ENCODE peak calls at places on chromosomes 7 and 10, in eight cellular contexts. One of them, this sample, is unnamed. For H3K4me1, the result is how much of the 10 kb centered on the place peaks cover.

GRCh38 chr7:94297397-94297838 is 97.3 kb upstream of the COL1A2 start:
- DNase-seq in upper lobe of right lung: no peak
- DNase-seq in transverse colon: peak
- DNase-seq in upper lobe of left lung: no peak
- DNase-seq in OCI-LY7: no peak
- DNase-seq in ovary: peak
- DNase-seq in heart left ventricle: peak
- DNase-seq in GM23338: no peak
- DNase-seq in this sample: peak

GRCh38 chr10:30026578-30026977 is 32.8 kb downstream of the JCAD start:
- DNase-seq in transverse colon: no peak
- DNase-seq in heart left ventricle: no peak
- DNase-seq in GM23338: no peak
- DNase-seq in upper lobe of left lung: peak
- DNase-seq in upper lobe of right lung: no peak
- DNase-seq in OCI-LY7: no peak
- DNase-seq in ovary: no peak
- DNase-seq in this sample: no peak

GRCh38 chr10:17562572-17562971 is 54.6 kb downstream of the HACD1 start:
- DNase-seq in OCI-LY7: no peak
- DNase-seq in upper lobe of left lung: no peak
- DNase-seq in ovary: no peak
- DNase-seq in heart left ventricle: no peak
- DNase-seq in GM23338: peak
- DNase-seq in transverse colon: no peak
- DNase-seq in upper lobe of right lung: no peak
- DNase-seq in this sample: no peak

GRCh38 chr10:11245510-11245909 is 227.8 kb downstream of the CELF2 start:
- DNase-seq in OCI-LY7: no peak
- DNase-seq in heart left ventricle: no peak
- DNase-seq in transverse colon: no peak
- DNase-seq in upper lobe of left lung: no peak
- DNase-seq in GM23338: no peak
- DNase-seq in ovary: no peak
- DNase-seq in upper lobe of right lung: no peak
- DNase-seq in this sample: no peak

GRCh38 chr10:75431180-75432111 is at the start of gene LRMDA:
- DNase-seq in OCI-LY7: no peak
- DNase-seq in ovary: peak
- DNase-seq in transverse colon: peak
- DNase-seq in upper lobe of left lung: peak
- DNase-seq in upper lobe of right lung: peak
- DNase-seq in GM23338: peak
- DNase-seq in heart left ventricle: peak
- DNase-seq in this sample: no peak

GRCh38 chr10:101047961-101048892 is 13.6 kb upstream of the KAZALD1 start:
- DNase-seq in upper lobe of right lung: no peak
- DNase-seq in ovary: no peak
- DNase-seq in heart left ventricle: peak
- DNase-seq in OCI-LY7: no peak
- DNase-seq in upper lobe of left lung: peak
- DNase-seq in GM23338: peak
- DNase-seq in transverse colon: peak
- DNase-seq in this sample: no peak

GRCh38 chr7:39908973-39909372 is 41.1 kb upstream of the CDK13 start:
- DNase-seq in GM23338: no peak
- DNase-seq in ovary: no peak
- DNase-seq in transverse colon: no peak
- DNase-seq in upper lobe of left lung: no peak
- DNase-seq in upper lobe of right lung: no peak
- DNase-seq in OCI-LY7: no peak
- DNase-seq in heart left ventricle: no peak
- DNase-seq in this sample: no peak

GRCh38 chr10:70964281-70964680 is 75.9 kb upstream of the PCBD1 start:
- DNase-seq in GM23338: no peak
- DNase-seq in heart left ventricle: no peak
- DNase-seq in ovary: no peak
- DNase-seq in OCI-LY7: no peak
- DNase-seq in upper lobe of left lung: no peak
- DNase-seq in upper lobe of right lung: no peak
- DNase-seq in transverse colon: no peak
- DNase-seq in this sample: no peak

GRCh38 chr10:123891147-123892011 is at the start of gene CPXM2:
- DNase-seq in upper lobe of right lung: no peak
- DNase-seq in heart left ventricle: peak
- DNase-seq in transverse colon: no peak
- DNase-seq in ovary: peak
- DNase-seq in OCI-LY7: no peak
- DNase-seq in GM23338: peak
- DNase-seq in upper lobe of left lung: peak
- DNase-seq in this sample: peak

GRCh38 chr10:125979976-125980375 is 83.6 kb downstream of the FANK1 start:
- DNase-seq in transverse colon: no peak
- DNase-seq in GM23338: no peak
- DNase-seq in OCI-LY7: no peak
- DNase-seq in heart left ventricle: no peak
- DNase-seq in ovary: no peak
- DNase-seq in upper lobe of left lung: no peak
- DNase-seq in upper lobe of right lung: no peak
- DNase-seq in this sample: no peak

GRCh38 chr10:121374121-121374520 is 224.1 kb downstream of the FGFR2 start:
- DNase-seq in heart left ventricle: no peak
- DNase-seq in transverse colon: no peak
- DNase-seq in ovary: no peak
- DNase-seq in GM23338: no peak
- DNase-seq in upper lobe of left lung: no peak
- DNase-seq in OCI-LY7: no peak
- DNase-seq in upper lobe of right lung: no peak
- DNase-seq in this sample: no peak

GRCh38 chr10:30455816-30456215 is 21.8 kb downstream of the MAP3K8 start:
- DNase-seq in upper lobe of left lung: no peak
- DNase-seq in GM23338: no peak
- DNase-seq in heart left ventricle: no peak
- DNase-seq in upper lobe of right lung: no peak
- DNase-seq in OCI-LY7: peak
- DNase-seq in ovary: peak
- DNase-seq in transverse colon: peak
- DNase-seq in this sample: no peak

GRCh38 chr10:84336406-84336805 is 8.0 kb downstream of the CCSER2 start:
- DNase-seq in OCI-LY7: no peak
- DNase-seq in ovary: no peak
- DNase-seq in heart left ventricle: no peak
- DNase-seq in GM23338: peak
- DNase-seq in upper lobe of right lung: no peak
- DNase-seq in transverse colon: no peak
- DNase-seq in upper lobe of left lung: no peak
- DNase-seq in this sample: no peak

GRCh38 chr10:69202332-69202731 is 17.8 kb upstream of the HKDC1 start:
- DNase-seq in upper lobe of left lung: no peak
- DNase-seq in ovary: no peak
- DNase-seq in heart left ventricle: no peak
- DNase-seq in OCI-LY7: no peak
- DNase-seq in GM23338: no peak
- DNase-seq in transverse colon: no peak
- DNase-seq in upper lobe of right lung: no peak
- DNase-seq in this sample: no peak

GRCh38 chr7:157961731-157962457 is 625.1 kb downstream of the DNAJB6 start:
- DNase-seq in transverse colon: no peak
- DNase-seq in heart left ventricle: no peak
- DNase-seq in OCI-LY7: no peak
- DNase-seq in ovary: no peak
- DNase-seq in upper lobe of right lung: peak
- DNase-seq in GM23338: no peak
- DNase-seq in upper lobe of left lung: peak
- DNase-seq in this sample: no peak

GRCh38 chr10:12628964-12629766 is 279.8 kb downstream of the CAMK1D start:
- DNase-seq in transverse colon: peak
- DNase-seq in heart left ventricle: no peak
- DNase-seq in upper lobe of right lung: no peak
- DNase-seq in ovary: no peak
- DNase-seq in GM23338: no peak
- DNase-seq in OCI-LY7: no peak
- DNase-seq in upper lobe of left lung: no peak
- DNase-seq in this sample: no peak
- TF ChIP-seq CTCF in transverse colon: no peak
- TF ChIP-seq CTCF in heart left ventricle: no peak
- TF ChIP-seq CTCF in upper lobe of right lung: no peak
- TF ChIP-seq CTCF in ovary: no peak
- TF ChIP-seq CTCF in GM23338: no peak
- TF ChIP-seq CTCF in OCI-LY7: no peak
- TF ChIP-seq CTCF in upper lobe of left lung: no peak
- TF ChIP-seq CTCF in this sample: no peak

DNA sequence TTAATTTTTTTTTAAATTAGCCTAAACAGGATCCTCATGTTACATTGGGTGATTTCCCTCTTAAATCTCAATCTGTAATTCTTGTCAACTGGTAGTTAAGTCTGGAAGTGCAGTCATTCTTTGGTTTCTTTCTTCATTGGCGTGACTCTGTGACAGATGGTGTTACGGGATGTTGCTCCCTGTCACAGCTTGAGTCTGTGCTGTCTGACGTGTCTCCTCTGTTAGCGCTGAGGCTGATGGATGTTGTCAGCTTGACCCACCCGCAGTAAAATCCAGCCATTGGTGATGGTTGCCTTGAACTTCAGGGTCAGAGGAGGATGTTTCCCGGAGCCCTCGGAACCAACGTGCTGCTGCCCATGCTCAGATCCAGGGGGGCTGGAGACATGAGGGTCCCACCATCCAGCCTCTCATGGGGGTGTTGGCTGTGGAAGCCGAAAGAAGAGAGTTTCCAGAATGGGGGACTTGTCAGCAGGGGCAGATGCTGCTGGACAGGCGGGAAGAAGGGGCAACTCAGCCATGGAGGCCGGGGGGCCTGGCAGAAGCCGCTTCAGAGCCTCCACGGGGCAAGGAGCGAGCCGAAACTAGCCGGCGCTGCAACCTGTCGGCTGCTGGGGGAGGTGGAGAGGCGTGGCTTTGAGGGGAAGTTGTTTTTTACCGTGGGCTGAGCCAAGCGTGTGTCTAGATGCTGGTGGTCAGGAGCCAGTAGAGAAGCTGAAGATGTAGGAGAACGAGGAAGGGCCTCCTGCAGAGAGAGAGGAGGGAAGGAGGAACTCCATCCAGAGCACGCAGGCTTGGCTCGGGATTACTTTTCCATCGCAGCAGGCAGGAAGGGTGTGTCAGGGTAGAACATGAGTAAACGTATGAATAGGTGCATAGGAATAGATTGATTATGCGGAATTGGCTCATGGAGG is 3.5 kb downstream of the SUN1 start:
- DNase-seq in ovary: no peak
- DNase-seq in GM23338: no peak
- DNase-seq in OCI-LY7: no peak
- DNase-seq in upper lobe of left lung: peak
- DNase-seq in heart left ventricle: no peak
- DNase-seq in transverse colon: peak
- DNase-seq in upper lobe of right lung: no peak
- DNase-seq in this sample: no peak
- H3K4me1 ChIP-seq in ovary: under half
- H3K4me1 ChIP-seq in GM23338: under half
- H3K4me1 ChIP-seq in OCI-LY7: under half
- H3K4me1 ChIP-seq in upper lobe of left lung: under half
- H3K4me1 ChIP-seq in heart left ventricle: half or more
- H3K4me1 ChIP-seq in transverse colon: under half
- H3K4me1 ChIP-seq in upper lobe of right lung: under half
- H3K4me1 ChIP-seq in this sample: half or more

GRCh38 chr7:105835441-105835840 is 41.0 kb downstream of the ATXN7L1 start:
- DNase-seq in transverse colon: no peak
- DNase-seq in heart left ventricle: no peak
- DNase-seq in ovary: no peak
- DNase-seq in OCI-LY7: no peak
- DNase-seq in upper lobe of right lung: no peak
- DNase-seq in upper lobe of left lung: no peak
- DNase-seq in GM23338: no peak
- DNase-seq in this sample: no peak

GRCh38 chr7:105839271-105839670 is 37.1 kb downstream of the ATXN7L1 start:
- DNase-seq in ovary: no peak
- DNase-seq in heart left ventricle: no peak
- DNase-seq in transverse colon: no peak
- DNase-seq in upper lobe of left lung: no peak
- DNase-seq in GM23338: no peak
- DNase-seq in upper lobe of right lung: no peak
- DNase-seq in OCI-LY7: no peak
- DNase-seq in this sample: no peak

GRCh38 chr7:105837765-105838241 is 38.6 kb downstream of the ATXN7L1 start:
- DNase-seq in upper lobe of left lung: peak
- DNase-seq in transverse colon: peak
- DNase-seq in heart left ventricle: no peak
- DNase-seq in OCI-LY7: no peak
- DNase-seq in GM23338: peak
- DNase-seq in ovary: no peak
- DNase-seq in upper lobe of right lung: peak
- DNase-seq in this sample: no peak

GRCh38 chr7:105840981-105841749 is 35.2 kb downstream of the ATXN7L1 start:
- DNase-seq in heart left ventricle: no peak
- DNase-seq in upper lobe of left lung: no peak
- DNase-seq in ovary: no peak
- DNase-seq in transverse colon: no peak
- DNase-seq in GM23338: no peak
- DNase-seq in OCI-LY7: no peak
- DNase-seq in upper lobe of right lung: no peak
- DNase-seq in this sample: no peak

DNA sequence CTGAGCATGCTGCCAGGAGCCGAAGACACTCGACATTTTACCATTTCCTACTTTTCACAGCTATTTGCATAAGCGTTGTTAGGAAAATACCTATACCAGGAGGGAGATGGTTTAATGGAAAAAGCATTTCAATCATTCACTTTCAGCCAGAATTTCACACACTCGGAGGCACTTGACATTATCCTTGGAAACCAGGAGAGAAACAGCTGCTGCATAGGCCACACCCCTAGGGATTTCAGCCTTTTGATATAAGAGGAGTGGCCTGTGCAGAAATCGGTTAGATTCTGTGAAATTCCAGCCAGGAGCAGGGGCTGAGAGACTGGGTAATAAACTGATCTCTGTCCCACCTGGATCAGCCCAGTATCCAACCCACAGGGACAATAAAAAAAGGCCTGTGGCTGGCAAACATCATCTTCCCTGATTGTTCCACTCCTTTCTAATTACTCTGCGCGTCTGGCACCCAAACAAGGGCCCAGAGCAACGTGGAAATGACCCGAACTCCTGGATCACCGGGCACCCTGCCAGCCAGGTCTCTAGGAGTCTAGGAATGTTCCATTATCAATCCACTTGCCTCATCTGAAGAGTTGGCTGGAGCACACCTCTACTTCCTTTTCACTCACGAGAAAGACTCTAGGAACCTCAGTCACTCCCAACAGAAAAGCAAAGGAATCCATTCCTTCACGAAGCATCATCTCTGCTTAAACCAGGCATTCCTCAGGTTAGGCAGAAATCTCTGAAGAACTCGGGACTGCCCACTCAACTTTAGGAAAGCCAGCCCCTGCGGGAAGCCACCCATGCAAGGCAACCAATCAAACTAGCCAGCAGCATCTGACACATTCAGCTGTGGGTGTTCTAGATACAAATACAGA is 37.9 kb downstream of the ATXN7L1 start:
- DNase-seq in transverse colon: peak
- DNase-seq in upper lobe of left lung: no peak
- DNase-seq in GM23338: peak
- DNase-seq in upper lobe of right lung: peak
- DNase-seq in heart left ventricle: no peak
- DNase-seq in OCI-LY7: no peak
- DNase-seq in ovary: peak
- DNase-seq in this sample: no peak
- H3K4me3 ChIP-seq in transverse colon: no peak
- H3K4me3 ChIP-seq in upper lobe of left lung: no peak
- H3K4me3 ChIP-seq in GM23338: peak
- H3K4me3 ChIP-seq in upper lobe of right lung: no peak
- H3K4me3 ChIP-seq in heart left ventricle: no peak
- H3K4me3 ChIP-seq in OCI-LY7: no peak
- H3K4me3 ChIP-seq in ovary: no peak
- H3K4me3 ChIP-seq in this sample: no peak

GRCh38 chr7:28615091-28615490 is 202.8 kb downstream of the CREB5 start:
- DNase-seq in GM23338: peak
- DNase-seq in transverse colon: no peak
- DNase-seq in heart left ventricle: no peak
- DNase-seq in OCI-LY7: no peak
- DNase-seq in ovary: no peak
- DNase-seq in upper lobe of left lung: no peak
- DNase-seq in upper lobe of right lung: no peak
- DNase-seq in this sample: no peak
- TF ChIP-seq CTCF in GM23338: peak
- TF ChIP-seq CTCF in transverse colon: no peak
- TF ChIP-seq CTCF in heart left ventricle: peak
- TF ChIP-seq CTCF in OCI-LY7: peak
- TF ChIP-seq CTCF in ovary: no peak
- TF ChIP-seq CTCF in upper lobe of left lung: peak
- TF ChIP-seq CTCF in upper lobe of right lung: no peak
- TF ChIP-seq CTCF in this sample: no peak

This sample was measured in right atrium auricular region.